ENCODE peak calls at places on chromosome 13, in seven cellular contexts. I, R, V, U, G, D and X are unnamed samples.
A peak's percentile ranks its signal among the peaks of the same experiment; 100 is the strongest.

GRCh38 chr13:42078113-42078769 is 29.8 kb downstream of the DGKH start:
- DNase-seq in U (no peak), D (no peak), G (no peak), I (no peak), V (no peak), R (no peak), X (peak; percentile 24)

GRCh38 chr13:110813646-110814624 is 100.4 kb downstream of the ING1 start:
- DNase-seq in V (no peak), I (no peak), G (no peak), R (no peak), D (no peak), U (no peak), X (no peak)

GRCh38 chr13:99151516-99151915 is 49.1 kb upstream of the UBAC2 start:
- DNase-seq in D (no peak), G (peak; percentile 83), U (peak; percentile 41), I (no peak), V (peak; percentile 36), R (no peak), X (peak; percentile 96)

GRCh38 chr13:62125451-62125850 is 709.8 kb upstream of the PCDH20 start:
- DNase-seq in V (no peak), R (no peak), G (no peak), D (no peak), U (no peak), I (no peak), X (no peak)

GRCh38 chr13:111050539-111050879 is 64.6 kb upstream of the ARHGEF7 start:
- DNase-seq in G (no peak), V (no peak), D (no peak), I (no peak), R (no peak), U (no peak), X (no peak)

GRCh38 chr13:71339736-71340135 is 527.3 kb downstream of the DACH1 start:
- DNase-seq in V (no peak), U (no peak), D (no peak), R (no peak), G (no peak), I (no peak), X (no peak)

GRCh38 chr13:87666826-87667225 is 4.3 kb upstream of the SLITRK5 start:
- DNase-seq in V (no peak), D (no peak), G (no peak), I (no peak), R (no peak), U (no peak), X (no peak)

GRCh38 chr13:113502686-113503085 is 12.2 kb upstream of the DCUN1D2 start:
- DNase-seq in U (no peak), G (no peak), V (no peak), R (no peak), D (no peak), I (no peak), X (no peak)

GRCh38 chr13:64074989-64075474 is 2659.4 kb upstream of the PCDH20 start:
- DNase-seq in G (no peak), R (no peak), D (no peak), U (no peak), I (no peak), V (no peak), X (no peak)

GRCh38 chr13:23440821-23441608 is 7.5 kb upstream of the SACS start:
- DNase-seq in V (no peak), D (peak; percentile 80), G (no peak), U (peak; percentile 15), I (no peak), R (no peak), X (no peak)

GRCh38 chr13:87274209-87274819 is 396.9 kb upstream of the SLITRK5 start:
- DNase-seq in U (peak; percentile 47), I (no peak), G (peak; percentile 32), V (peak; percentile 43), D (no peak), R (no peak), X (peak; percentile 79)

DNA sequence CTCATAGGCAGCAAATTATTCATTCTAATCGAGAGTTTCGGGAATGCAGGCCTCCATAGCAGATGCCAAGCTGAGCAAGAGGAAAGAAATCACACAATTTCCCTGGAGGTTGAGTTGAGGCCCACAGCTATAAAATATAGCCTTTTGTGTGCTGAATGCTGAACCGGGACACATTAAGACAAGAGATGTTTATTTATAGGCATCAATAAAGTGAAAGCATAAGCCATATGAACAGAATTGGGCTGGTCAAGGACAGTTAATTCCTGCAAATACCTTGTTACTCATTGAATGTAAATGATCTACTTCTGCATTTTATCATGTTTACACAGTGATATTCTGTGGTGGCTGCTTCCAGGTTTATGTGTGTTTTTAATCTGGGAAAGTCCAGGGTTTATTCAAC is 461.7 kb downstream of the KLF12 start:
- DNase-seq in I (no peak), D (no peak), V (peak; percentile 5), U (no peak), G (peak; percentile 39), R (no peak), X (no peak)
- TF ChIP-seq CTCF in I (no peak), D (no peak), V (no peak), U (no peak), G (no peak), R (no peak), X (no peak)

GRCh38 chr13:45297456-45298205 is 43.4 kb downstream of the TPT1 start:
- DNase-seq in D (no peak), R (no peak), G (no peak), I (no peak), U (no peak), V (no peak), X (no peak)

GRCh38 chr13:45298206-45298505 is 42.8 kb downstream of the TPT1 start:
- DNase-seq in I (no peak), D (no peak), V (no peak), G (no peak), U (no peak), R (no peak), X (no peak)

GRCh38 chr13:45299194-45299593 is 41.8 kb downstream of the TPT1 start:
- DNase-seq in D (no peak), I (no peak), U (peak; percentile 45), R (no peak), V (peak; percentile 70), G (peak; percentile 39), X (peak; percentile 50)

GRCh38 chr13:45301263-45301662 is 39.7 kb downstream of the TPT1 start:
- DNase-seq in I (no peak), R (no peak), V (no peak), G (no peak), U (no peak), D (no peak), X (no peak)

DNA sequence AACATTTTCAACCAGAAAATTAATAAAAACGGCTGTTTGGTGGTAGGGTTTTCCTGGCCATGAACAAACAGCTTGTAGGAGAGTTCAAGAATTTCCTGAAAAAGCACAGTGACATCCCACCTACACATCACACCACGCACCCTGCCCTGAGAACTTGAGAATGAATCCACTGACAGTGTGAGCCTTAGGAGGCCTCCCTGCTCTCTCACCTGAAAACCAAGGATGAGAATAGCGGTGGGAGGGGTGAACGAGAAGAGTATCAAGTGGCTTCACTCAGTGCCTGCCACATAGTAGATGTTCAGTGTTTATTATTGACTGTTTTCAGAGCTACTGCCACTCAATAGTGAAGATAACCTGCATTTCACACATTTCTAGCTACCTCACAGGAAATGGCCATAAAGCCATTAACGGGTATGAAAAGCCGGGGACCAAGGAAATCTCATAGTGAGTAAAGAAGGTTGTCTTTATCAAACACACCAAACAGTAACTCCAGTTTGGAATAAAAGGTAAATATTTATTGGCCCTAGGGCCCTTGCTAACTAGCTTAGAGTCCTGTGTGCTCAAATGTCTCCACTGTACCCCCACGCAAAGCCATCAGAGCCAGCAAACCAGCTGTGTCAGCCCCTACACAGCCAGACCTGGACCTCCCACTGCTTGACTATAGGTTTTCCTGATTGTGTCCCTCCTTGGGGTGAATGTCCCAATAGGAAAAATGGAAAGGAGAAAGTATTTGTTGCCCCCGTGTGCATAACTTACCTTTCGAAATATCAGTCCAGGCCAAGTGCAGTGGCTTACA is 40.6 kb downstream of the TPT1 start:
- DNase-seq in I (no peak), D (no peak), G (no peak), V (no peak), U (no peak), R (no peak), X (no peak)
- TF ChIP-seq CTCF in I (no peak), D (no peak), G (no peak), V (no peak), U (no peak), R (no peak), X (no peak)

GRCh38 chr13:29922281-29922821 is 71.9 kb upstream of the UBL3 start:
- DNase-seq in D (no peak), G (peak; percentile 66), R (no peak), V (peak; percentile 12), I (no peak), U (peak; percentile 54), X (peak; percentile 31)

GRCh38 chr13:29922896-29923295 is 72.5 kb upstream of the UBL3 start:
- DNase-seq in U (peak; percentile 71), R (no peak), G (peak; percentile 87), V (peak; percentile 62), D (no peak), I (no peak), X (peak; percentile 43)

GRCh38 chr13:29923554-29924481 is 73.4 kb upstream of the UBL3 start:
- DNase-seq in V (peak; percentile 93), D (peak; percentile 91), I (peak; percentile 72), G (peak; percentile 99), U (peak; percentile 99), R (peak; percentile 89), X (peak; percentile 97)

GRCh38 chr13:29920018-29920643 is 69.7 kb upstream of the UBL3 start:
- DNase-seq in V (no peak), D (no peak), U (no peak), G (no peak), R (no peak), I (no peak), X (no peak)

GRCh38 chr13:29921542-29921941 is 71.1 kb upstream of the UBL3 start:
- DNase-seq in U (no peak), I (no peak), D (no peak), G (no peak), V (no peak), R (no peak), X (no peak)
- TF ChIP-seq CTCF in U (no peak), I (no peak), D (no peak), G (no peak), V (no peak), R (no peak), X (no peak)

DNA sequence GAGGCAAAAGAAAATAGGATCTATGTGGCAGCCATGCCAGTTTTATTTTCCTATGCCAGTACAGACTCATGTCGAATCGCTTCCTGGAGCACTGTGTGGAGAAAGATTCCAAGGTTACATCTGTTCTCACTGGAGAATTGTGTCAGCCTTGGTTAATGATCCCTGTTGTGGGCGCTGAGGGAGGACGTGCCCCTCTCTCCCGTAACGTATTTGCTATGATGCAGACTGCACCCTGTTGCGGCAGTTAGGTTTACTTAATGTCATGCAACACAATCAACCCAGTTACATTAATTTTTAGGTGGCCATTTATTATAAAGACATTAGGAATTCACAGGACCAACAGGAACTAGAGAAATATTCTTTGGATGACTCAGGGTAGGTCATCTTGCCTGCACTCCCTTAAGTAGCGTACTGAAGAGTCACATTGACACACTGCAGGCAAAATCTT is 892.9 kb downstream of the EFNB2 start:
- DNase-seq in V (no peak), G (peak; percentile 82), D (peak; percentile 35), R (no peak), I (no peak), U (peak; percentile 7), X (no peak)
- TF ChIP-seq CTCF in V (no peak), G (no peak), D (no peak), R (no peak), I (no peak), U (no peak), X (no peak)

GRCh38 chr13:29993196-29993595 is 142.8 kb upstream of the UBL3 start:
- DNase-seq in I (no peak), U (no peak), V (no peak), D (no peak), R (no peak), G (no peak), X (no peak)
- TF ChIP-seq CTCF in I (no peak), U (peak; percentile 2), V (no peak), D (no peak), R (no peak), G (no peak), X (no peak)